ENCODE peak calls at places on chromosomes 16 and 17, in six cellular contexts. Z is astrocyte of the cerebellum, E is HFFc6, A is B cell, K is AG04449, M is tibial nerve. Q is an unnamed sample.

GRCh38 chr17:15309793-15310192 is 31.6 kb downstream of the TEKT3 start:
- DNase-seq in K (no peak), A (no peak), M (no peak), E (no peak), Z (no peak), Q (no peak)

GRCh38 chr16:853981-854807 is 53.7 kb upstream of the GNG13 start:
- DNase-seq in K (no peak), A (no peak), M (no peak), Z (no peak), E (no peak), Q (no peak)

GRCh38 chr17:82753201-82753464 is 1.3 kb downstream of the TBCD start:
- DNase-seq in E (no peak), A (no peak), Z (no peak), M (no peak), K (no peak), Q (no peak)

GRCh38 chr16:86590501-86591144 is 12.3 kb downstream of the FOXL1 start:
- DNase-seq in Z (peak; percentile 89), E (peak; percentile 80), A (no peak), K (peak; percentile 68), M (no peak), Q (peak; percentile 85)

GRCh38 chr17:74296548-74296936 is 22.5 kb downstream of the DNAI2 start:
- DNase-seq in K (no peak), Z (no peak), E (peak; percentile 26), A (no peak), M (peak; percentile 78), Q (no peak)

GRCh38 chr17:67433248-67433924 is 56.3 kb downstream of the PITPNC1 start:
- DNase-seq in E (no peak), K (no peak), M (no peak), Z (no peak), A (no peak), Q (no peak)

GRCh38 chr17:17119533-17119932 is 77.3 kb downstream of the MPRIP start:
- DNase-seq in Z (no peak), K (no peak), M (no peak), E (peak; percentile 46), A (no peak), Q (no peak)

GRCh38 chr17:83195330-83196087 is 116.1 kb downstream of the METRNL start:
- DNase-seq in Z (no peak), E (no peak), K (no peak), A (no peak), M (peak; percentile 41), Q (no peak)

GRCh38 chr17:75697651-75698291 is 23.5 kb upstream of the ITGB4 start:
- DNase-seq in K (no peak), A (no peak), M (no peak), Z (no peak), E (no peak), Q (no peak)

GRCh38 chr16:16157166-16157565 is 66.1 kb downstream of the ABCC6 start:
- DNase-seq in Z (no peak), M (no peak), E (no peak), A (no peak), K (no peak), Q (no peak)

GRCh38 chr17:67035131-67036083 is 8.9 kb upstream of the CACNG1 start:
- DNase-seq in M (no peak), Z (no peak), K (no peak), E (no peak), A (no peak), Q (no peak)

GRCh38 chr16:50303041-50303604 is 36.8 kb downstream of the ADCY7 start:
- DNase-seq in Z (no peak), K (no peak), E (no peak), M (no peak), A (no peak), Q (no peak)

GRCh38 chr16:19443659-19444058 is 26.0 kb downstream of the TMC5 start:
- DNase-seq in E (no peak), K (no peak), M (no peak), Z (no peak), A (no peak), Q (no peak)

GRCh38 chr17:7774037-7774659 is 56.6 kb downstream of the DNAH2 start:
- DNase-seq in Z (no peak), M (no peak), A (no peak), E (peak; percentile 79), K (peak; percentile 14), Q (no peak)

GRCh38 chr16:51431517-51432241 is 280.6 kb upstream of the SALL1 start:
- DNase-seq in E (peak; percentile 99), Z (peak; percentile 97), A (no peak), K (peak; percentile 95), M (no peak), Q (peak; percentile 98)

GRCh38 chr16:31458073-31458834 is 1.0 kb upstream of the ARMC5 start:
- DNase-seq in K (no peak), M (no peak), Z (no peak), A (peak; percentile 67), E (peak; percentile 21), Q (no peak)

GRCh38 chr17:14091367-14091766 is 22.1 kb downstream of the COX10 start:
- DNase-seq in M (no peak), K (peak; percentile 34), A (no peak), Z (no peak), E (peak; percentile 51), Q (no peak)

GRCh38 chr16:64989050-64989449 is 132.8 kb downstream of the CDH11 start:
- DNase-seq in Z (no peak), M (no peak), A (no peak), E (no peak), K (no peak), Q (no peak)

GRCh38 chr16:64982581-64982980 is 139.3 kb downstream of the CDH11 start:
- DNase-seq in E (no peak), A (no peak), K (no peak), Z (peak; percentile 8), M (no peak), Q (no peak)

GRCh38 chr16:64981568-64982281 is 140.1 kb downstream of the CDH11 start:
- DNase-seq in E (no peak), K (no peak), Z (no peak), A (no peak), M (no peak), Q (no peak)

GRCh38 chr16:64983226-64983625 is 138.6 kb downstream of the CDH11 start:
- DNase-seq in A (no peak), K (no peak), E (no peak), M (no peak), Z (no peak), Q (no peak)

GRCh38 chr16:64983983-64984382 is 137.9 kb downstream of the CDH11 start:
- DNase-seq in E (peak; percentile 67), Z (peak; percentile 62), M (peak; percentile 7), K (no peak), A (no peak), Q (peak; percentile 53)
- TF ChIP-seq CTCF in E (peak; percentile 89), Z (peak; percentile 71), M (peak; percentile 28), K (peak; percentile 72), A (no peak), Q (peak; percentile 69)

DNA sequence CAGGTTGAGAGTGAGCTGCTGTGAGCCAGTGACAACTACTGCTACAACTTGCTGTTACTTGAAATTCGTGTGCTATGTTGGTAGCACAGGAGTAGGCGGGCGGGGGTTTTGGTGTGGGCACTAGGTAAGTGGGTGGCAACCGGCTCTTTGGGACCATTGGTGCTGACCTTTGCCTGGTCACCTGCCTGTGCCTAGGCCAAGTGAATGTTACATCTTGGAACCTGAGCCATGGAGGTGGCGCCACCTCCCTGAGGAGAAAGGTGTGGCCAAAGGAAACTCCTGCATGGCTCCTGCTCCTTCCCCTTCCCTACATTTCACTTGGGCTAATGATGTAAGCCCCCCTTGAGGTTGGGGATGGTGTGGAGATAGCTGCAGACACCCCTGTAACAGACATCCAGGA is 25.4 kb upstream of the ARHGAP23 start:
- DNase-seq in A (no peak), Z (no peak), M (no peak), K (no peak), E (no peak), Q (no peak)
- TF ChIP-seq CTCF in A (no peak), Z (no peak), M (no peak), K (no peak), E (peak; percentile 25), Q (no peak)

GRCh38 chr17:40551874-40552768 is 13.2 kb downstream of the CCR7 start:
- DNase-seq in M (peak; percentile 73), Z (peak; percentile 82), E (peak; percentile 97), A (peak; percentile 14), K (peak; percentile 99), Q (peak; percentile 43)
- TF ChIP-seq CTCF in M (no peak), Z (no peak), E (peak; percentile 33), A (no peak), K (no peak), Q (no peak)

GRCh38 chr17:2067048-2067452 is 12.1 kb downstream of the HIC1 start:
- DNase-seq in E (no peak), A (no peak), Z (no peak), M (no peak), K (no peak), Q (no peak)

GRCh38 chr17:2064147-2064489 is 9.2 kb downstream of the HIC1 start:
- DNase-seq in Z (no peak), K (no peak), E (no peak), A (no peak), M (no peak), Q (no peak)

GRCh38 chr17:2063306-2064146 is 8.6 kb downstream of the HIC1 start:
- DNase-seq in E (no peak), Z (no peak), A (no peak), K (no peak), M (no peak), Q (no peak)

GRCh38 chr17:2064511-2064910 is 9.6 kb downstream of the HIC1 start:
- DNase-seq in Z (no peak), E (no peak), A (peak; percentile 43), K (no peak), M (no peak), Q (no peak)

DNA sequence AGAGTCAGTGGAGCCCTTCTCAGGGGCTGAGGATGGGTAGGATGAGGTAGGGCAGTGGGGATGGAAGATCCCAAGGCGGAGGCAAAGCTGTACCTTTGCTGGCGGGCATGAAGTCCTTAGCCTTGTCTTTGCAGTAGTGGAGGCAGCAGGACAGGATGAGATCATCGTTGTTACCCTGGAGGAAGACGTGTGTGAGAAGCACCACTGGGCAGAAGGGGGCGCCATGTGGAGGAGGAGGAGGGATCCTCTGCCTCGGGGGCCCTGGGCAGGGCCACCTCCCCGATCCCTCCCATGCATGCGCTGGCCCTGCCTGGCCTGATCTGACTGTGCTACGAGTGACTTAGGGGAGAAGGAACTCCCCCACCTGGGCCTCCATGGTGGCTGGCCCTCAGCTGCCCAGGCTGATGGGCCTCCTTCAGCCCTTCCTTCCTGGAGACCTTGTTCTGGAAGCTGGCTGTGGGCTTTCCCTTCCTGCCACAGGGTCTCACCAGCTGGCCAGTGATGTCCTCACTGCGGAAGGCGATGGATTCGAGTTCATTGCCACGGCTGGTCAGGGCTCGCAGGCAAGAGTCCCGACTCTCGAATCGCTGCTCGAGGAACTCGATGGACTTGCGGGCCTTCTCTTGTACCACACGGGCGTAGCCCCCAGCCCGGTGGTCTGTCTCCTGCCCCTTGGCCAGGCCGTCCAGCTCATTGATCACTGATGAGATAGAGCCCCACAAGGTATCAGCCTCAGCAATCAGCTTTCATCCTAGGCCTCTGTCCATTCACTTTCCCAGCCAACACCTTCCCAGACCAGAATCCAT is 10.3 kb downstream of the HIC1 start:
- DNase-seq in K (no peak), M (no peak), Z (no peak), A (peak; percentile 35), E (peak; percentile 72), Q (no peak)
- TF ChIP-seq CTCF in K (peak; percentile 63), M (peak; percentile 15), Z (peak; percentile 46), A (peak; percentile 20), E (peak; percentile 82), Q (peak; percentile 35)

Q was measured in kidney epithelial cell.